ENCODE peak calls at places on chromosomes 4 and X, in eight cellular contexts. P, D, L, G, E, M, W and H are unnamed samples.

GRCh38 chrX:130386408-130386808 is 934 bp upstream of the GPR119 start:
- DNase-seq in L (no peak), D (no peak), M (no peak), E (no peak), G (no peak), P (no peak), W (no peak), H (no peak)

GRCh38 chrX:94524867-94525266 is 850.9 kb downstream of the FAM133A start:
- DNase-seq in E (no peak), G (no peak), M (no peak), W (no peak), D (no peak), L (no peak), P (no peak), H (no peak)

GRCh38 chr4:95540227-95540626 is 8.5 kb downstream of the UNC5C start:
- DNase-seq in E (no peak), D (no peak), W (peak; percentile 38), P (no peak), M (no peak), G (no peak), L (no peak), H (no peak)

GRCh38 chr4:121706595-121707021 is 9.8 kb upstream of the ANXA5 start:
- DNase-seq in M (no peak), D (no peak), E (peak; percentile 65), L (peak; percentile 96), G (no peak), W (no peak), P (no peak), H (peak; percentile 83)

GRCh38 chrX:136768469-136769084 is 12.2 kb downstream of the ARHGEF6 start:
- DNase-seq in M (no peak), G (peak; percentile 22), P (peak; percentile 83), D (peak; percentile 73), W (no peak), L (peak; percentile 94), E (peak; percentile 83), H (peak; percentile 95)

GRCh38 chr4:118920247-118920646 is 31.6 kb downstream of the SYNPO2 start:
- DNase-seq in M (peak; percentile 33), G (peak; percentile 36), P (peak; percentile 8), E (peak; percentile 71), W (no peak), D (peak; percentile 79), L (peak; percentile 63), H (peak; percentile 59)

GRCh38 chrX:4622768-4623167 is 909.3 kb upstream of the PRKX start:
- DNase-seq in P (no peak), E (no peak), D (no peak), M (no peak), W (no peak), L (no peak), G (no peak), H (no peak)

GRCh38 chr4:16616981-16617380 is 281.5 kb downstream of the LDB2 start:
- DNase-seq in M (no peak), G (no peak), L (no peak), W (no peak), P (no peak), E (no peak), D (no peak), H (no peak)

GRCh38 chr4:1784789-1785591 is 8.1 kb upstream of the FGFR3 start:
- DNase-seq in W (peak; percentile 88), D (no peak), E (no peak), M (peak; percentile 18), L (no peak), G (peak; percentile 44), P (no peak), H (no peak)

GRCh38 chr4:84782517-84782916 is 184.0 kb downstream of the WDFY3 start:
- DNase-seq in D (no peak), E (no peak), G (no peak), M (no peak), W (no peak), P (no peak), L (no peak), H (no peak)

GRCh38 chr4:37241646-37242045 is 2.9 kb upstream of the NWD2 start:
- DNase-seq in D (no peak), W (no peak), M (no peak), G (no peak), L (no peak), E (no peak), P (no peak), H (no peak)

GRCh38 chr4:37243061-37243460 is 1.5 kb upstream of the NWD2 start:
- DNase-seq in E (no peak), W (no peak), M (no peak), D (no peak), L (no peak), G (no peak), P (no peak), H (no peak)

GRCh38 chr4:37245391-37245954 is 930 bp downstream of the NWD2 start:
- DNase-seq in D (no peak), W (no peak), P (no peak), G (no peak), L (no peak), M (no peak), E (no peak), H (peak; percentile 5)

GRCh38 chr4:37244583-37245390 is at the start of gene NWD2:
- DNase-seq in P (no peak), L (peak; percentile 12), D (no peak), G (no peak), E (no peak), M (no peak), W (peak; percentile 62), H (peak; percentile 4)

DNA sequence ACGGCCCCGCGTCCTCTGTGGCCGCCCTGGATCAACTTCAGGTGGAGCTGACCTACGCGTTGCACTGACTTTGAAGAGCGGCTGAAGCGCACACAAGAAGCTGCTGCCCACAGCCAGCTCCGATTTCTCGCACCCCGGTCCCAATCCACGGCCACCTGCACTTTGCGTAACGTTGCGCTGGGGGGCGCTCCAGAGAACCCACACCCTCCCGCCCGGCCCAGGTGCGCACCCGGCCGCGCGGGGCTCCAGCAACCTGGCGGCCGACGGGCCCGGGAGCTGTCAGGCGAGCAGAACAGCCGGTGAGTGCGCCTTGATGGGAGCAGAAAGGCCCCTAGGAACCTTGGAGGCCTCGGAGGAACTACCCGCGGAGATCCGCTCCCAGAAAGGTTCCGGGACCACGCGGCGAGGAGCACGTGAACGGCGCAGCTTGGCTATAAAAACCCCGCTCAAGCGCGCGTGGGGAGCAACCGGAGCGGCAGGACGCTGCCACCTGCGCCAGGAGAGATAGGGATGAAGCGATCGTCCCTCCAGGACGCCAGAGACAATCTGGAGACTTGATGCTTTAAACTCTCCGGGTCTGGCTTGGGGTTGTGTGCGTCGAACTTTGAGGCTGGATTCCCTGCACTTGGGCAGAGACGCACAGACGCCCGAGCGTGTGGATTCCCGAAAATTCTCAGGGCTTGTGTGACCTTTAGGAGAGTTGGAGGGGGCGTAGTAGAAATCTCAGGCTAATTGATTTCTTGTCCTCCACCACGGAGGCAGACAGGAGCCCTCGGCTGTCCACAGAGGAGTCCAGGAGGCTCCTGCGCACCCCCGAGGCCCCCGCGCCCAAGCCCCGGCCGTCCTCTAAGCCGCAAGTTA is 591 bp upstream of the NWD2 start:
- DNase-seq in W (peak; percentile 9), G (no peak), E (no peak), M (no peak), D (no peak), P (no peak), L (peak; percentile 0), H (peak; percentile 4)
- H3K4me3 ChIP-seq in W (peak overlapping the region; percentile 31), G (peak overlapping the region; percentile 35), E (no peak overlapping the region), M (no peak overlapping the region), D (no peak overlapping the region), P (no peak overlapping the region), L (no peak overlapping the region), H (no peak overlapping the region)

GRCh38 chr4:40507977-40508376 is 121.7 kb downstream of the RBM47 start:
- DNase-seq in G (no peak), L (no peak), D (no peak), W (no peak), M (no peak), P (no peak), E (no peak), H (no peak)
- TF ChIP-seq CTCF in G (no peak), L (peak; percentile 12), D (no peak), W (no peak), M (no peak), P (peak; percentile 35), E (no peak), H (no peak)

DNA sequence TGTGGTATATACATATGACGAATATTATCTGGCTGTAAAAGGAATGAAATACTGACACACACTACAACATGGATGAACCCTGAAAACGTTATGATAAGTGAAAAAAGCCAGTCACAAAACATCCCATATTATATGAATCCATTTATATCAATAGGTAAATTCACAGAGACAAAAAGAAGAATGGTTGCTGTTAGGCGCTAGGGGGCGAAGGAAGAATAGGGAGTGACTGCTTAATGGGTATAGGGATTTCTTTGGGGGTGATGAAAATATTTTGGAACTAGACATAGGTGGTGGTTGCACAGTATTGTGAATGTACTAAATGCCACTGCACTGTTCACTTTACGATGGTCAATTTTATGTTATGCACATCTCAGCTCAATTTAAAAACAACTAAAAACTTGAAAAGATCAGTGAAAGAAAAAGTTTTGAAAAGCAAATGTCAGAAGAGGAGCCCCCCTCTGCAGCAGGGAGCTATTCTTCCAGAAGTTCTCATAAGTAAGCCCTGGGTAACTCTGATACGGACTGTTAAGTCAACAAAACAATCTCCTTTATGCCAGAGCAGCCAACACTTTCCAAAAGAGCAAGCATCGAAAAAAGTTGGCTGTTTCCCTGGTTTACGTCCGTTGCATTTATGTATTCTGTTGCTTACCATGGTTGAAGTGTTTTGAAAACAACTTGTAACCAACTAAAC is 96.3 kb upstream of the EGFL6 start:
- DNase-seq in P (no peak), W (no peak), E (no peak), M (peak; percentile 11), G (no peak), L (no peak), D (no peak), H (no peak)
- H3K4me3 ChIP-seq in P (no peak overlapping the region), W (no peak overlapping the region), E (no peak overlapping the region), M (no peak overlapping the region), G (no peak overlapping the region), L (no peak overlapping the region), D (no peak overlapping the region), H (no peak overlapping the region)

DNA sequence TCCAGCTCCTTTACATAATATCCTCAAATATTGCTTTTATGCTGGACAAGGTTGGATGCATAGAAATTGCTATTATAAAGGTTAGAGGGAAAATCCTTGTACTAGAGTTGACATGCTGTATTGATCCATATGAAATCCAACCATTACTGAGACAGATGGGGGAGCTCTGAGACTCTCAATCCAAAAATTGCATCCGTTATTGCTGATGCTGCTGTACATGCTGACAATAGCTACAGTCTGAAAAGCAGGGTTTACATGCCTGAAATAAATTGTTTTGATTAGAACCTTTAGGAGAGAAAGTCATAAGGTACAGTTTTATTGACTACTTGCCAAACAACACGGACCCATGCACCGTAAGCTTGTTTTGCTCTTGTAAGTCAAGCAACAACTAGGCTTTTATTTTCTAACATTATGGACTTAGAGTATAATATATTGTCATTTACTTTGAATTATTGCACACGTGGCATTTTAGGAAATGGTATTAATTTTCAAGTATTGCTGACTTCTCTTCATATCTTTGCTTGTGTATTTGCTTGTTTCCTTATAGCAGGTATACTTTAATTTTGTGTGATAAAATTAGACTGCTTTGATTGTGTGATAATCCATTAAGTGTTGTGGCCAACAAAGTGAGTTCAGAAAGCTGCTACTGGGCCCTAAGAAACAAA is 1365.2 kb downstream of the STIM2 start:
- DNase-seq in G (no peak), D (no peak), M (peak; percentile 8), L (no peak), W (no peak), P (no peak), E (no peak), H (no peak)
- TF ChIP-seq CTCF in G (no peak), D (no peak), M (no peak), L (no peak), W (no peak), P (no peak), E (peak; percentile 9), H (no peak)